ENCODE peak calls at places on chromosomes 4 and X, in eight cellular contexts. G, J, U, T, D, A, F and P are unnamed samples.
A peak's percentile ranks its signal among the peaks of the same experiment; 100 is the strongest.

GRCh38 chr4:1154523-1155182 is 17.7 kb downstream of the SPON2 start:
- DNase-seq in F (no peak), G (no peak), U (no peak), T (no peak), J (no peak), D (no peak), A (peak; percentile 10), P (no peak)

GRCh38 chr4:76703676-76704075 is 194.3 kb downstream of the SOWAHB start:
- DNase-seq in F (no peak), A (no peak), T (no peak), G (no peak), J (no peak), U (peak; percentile 51), D (no peak), P (no peak)

GRCh38 chr4:118369231-118369630 is 16.4 kb upstream of the PRSS12 start:
- DNase-seq in J (no peak), D (no peak), T (no peak), F (no peak), G (no peak), U (no peak), A (no peak), P (no peak)

GRCh38 chr4:187414716-187415115 is 580.9 kb upstream of the ZFP42 start:
- DNase-seq in T (no peak), A (no peak), G (no peak), U (no peak), D (no peak), F (no peak), J (no peak), P (no peak)

GRCh38 chr4:176927664-176928063 is 134.9 kb upstream of the VEGFC start:
- DNase-seq in J (no peak), F (no peak), A (peak; percentile 91), U (peak; percentile 85), D (no peak), T (no peak), G (no peak), P (no peak)

GRCh38 chr4:184416913-184417734 is 57.2 kb downstream of the IRF2 start:
- DNase-seq in T (no peak), U (no peak), D (no peak), A (no peak), F (peak; percentile 29), J (no peak), G (peak; percentile 41), P (peak; percentile 3)

GRCh38 chr4:76235407-76235806 is 16.1 kb upstream of the FAM47E start:
- DNase-seq in A (no peak), J (no peak), T (no peak), F (no peak), G (no peak), U (no peak), D (no peak), P (no peak)

GRCh38 chr4:185933078-185933581 is 121.1 kb upstream of the SORBS2 start:
- DNase-seq in T (no peak), J (no peak), G (peak; percentile 85), U (peak; percentile 26), F (no peak), D (no peak), A (peak; percentile 71), P (no peak)

GRCh38 chr4:8643441-8643840 is 50.9 kb downstream of the CPZ start:
- DNase-seq in F (no peak), A (no peak), D (no peak), U (no peak), J (no peak), T (no peak), G (no peak), P (no peak)

GRCh38 chrX:39199429-39199828 is 398.2 kb downstream of the MID1IP1 start:
- DNase-seq in U (no peak), J (no peak), D (no peak), T (no peak), A (no peak), F (no peak), G (no peak), P (no peak)

GRCh38 chrX:5646818-5647217 is 581.8 kb downstream of the NLGN4X start:
- DNase-seq in U (no peak), A (no peak), D (no peak), G (no peak), T (no peak), J (no peak), F (no peak), P (no peak)

GRCh38 chr4:114807759-114808404 is 209.3 kb downstream of the UGT8 start:
- DNase-seq in U (peak; percentile 16), D (no peak), G (peak; percentile 64), T (no peak), A (no peak), F (peak; percentile 13), J (no peak), P (no peak)

GRCh38 chrX:7076245-7076661 is 71.3 kb upstream of the STS start:
- DNase-seq in F (no peak), A (no peak), U (no peak), J (no peak), T (no peak), D (no peak), G (peak; percentile 78), P (no peak)

GRCh38 chrX:14027511-14028019 is 2.1 kb downstream of the GEMIN8 start:
- DNase-seq in G (no peak), A (peak; percentile 45), U (peak; percentile 84), T (no peak), F (no peak), D (no peak), J (no peak), P (no peak)

GRCh38 chr4:47010347-47011188 is 17.2 kb upstream of the GABRA4 start:
- DNase-seq in J (no peak), G (peak; percentile 41), F (no peak), D (no peak), T (no peak), U (no peak), A (no peak), P (no peak)

GRCh38 chrX:129980540-129981206 is 1.8 kb upstream of the BCORL1 start:
- DNase-seq in F (no peak), T (no peak), G (no peak), D (no peak), A (no peak), U (peak; percentile 38), J (no peak), P (no peak)

GRCh38 chr4:98864560-98864959 is 64.4 kb downstream of the EIF4E start:
- DNase-seq in A (no peak), F (peak; percentile 9), J (no peak), T (no peak), U (no peak), G (no peak), D (no peak), P (no peak)

GRCh38 chr4:145904413-145905177 is 34.0 kb downstream of the ZNF827 start:
- DNase-seq in J (no peak), A (no peak), G (no peak), T (no peak), F (no peak), D (no peak), U (peak; percentile 11), P (no peak)

GRCh38 chr4:8355306-8355705 is 85.2 kb downstream of the ACOX3 start:
- DNase-seq in A (no peak), G (no peak), J (no peak), T (no peak), F (no peak), U (peak; percentile 27), D (no peak), P (no peak)

GRCh38 chr4:122658818-122659295 is 38.0 kb upstream of the IL21 start:
- DNase-seq in T (no peak), U (no peak), A (no peak), D (no peak), J (no peak), G (no peak), F (no peak), P (no peak)